ENCODE peak calls at places on chromosome 2, in eight cellular contexts. One of them, this sample, is unnamed.

GRCh38 chr2:209501579-209501978 is 77.7 kb downstream of the MAP2 start:
- DNase-seq in neural progenitor cell: no peak
- DNase-seq in GM23338: no peak
- DNase-seq in mesenchymal stem cell: no peak
- DNase-seq in mammary epithelial cell: no peak
- DNase-seq in A549: no peak
- DNase-seq in H9: no peak
- DNase-seq in hepatocyte: no peak
- DNase-seq in this sample: no peak

GRCh38 chr2:107419191-107419590 is 407.5 kb upstream of the RGPD4 start:
- DNase-seq in neural progenitor cell: no peak
- DNase-seq in GM23338: no peak
- DNase-seq in mesenchymal stem cell: no peak
- DNase-seq in mammary epithelial cell: no peak
- DNase-seq in A549: no peak
- DNase-seq in H9: no peak
- DNase-seq in hepatocyte: no peak
- DNase-seq in this sample: no peak

GRCh38 chr2:152716805-152717241 is 438 bp downstream of the PRPF40A start:
- DNase-seq in neural progenitor cell: peak
- DNase-seq in GM23338: peak
- DNase-seq in mesenchymal stem cell: no peak
- DNase-seq in mammary epithelial cell: no peak
- DNase-seq in A549: peak
- DNase-seq in H9: no peak
- DNase-seq in hepatocyte: peak
- DNase-seq in this sample: peak

GRCh38 chr2:209470-209869 is 54.4 kb downstream of the SH3YL1 start:
- DNase-seq in neural progenitor cell: no peak
- DNase-seq in GM23338: no peak
- DNase-seq in mesenchymal stem cell: no peak
- DNase-seq in mammary epithelial cell: no peak
- DNase-seq in A549: no peak
- DNase-seq in H9: no peak
- DNase-seq in hepatocyte: no peak
- DNase-seq in this sample: no peak

GRCh38 chr2:127185093-127185492 is 35.0 kb downstream of the CYP27C1 start:
- DNase-seq in neural progenitor cell: no peak
- DNase-seq in GM23338: no peak
- DNase-seq in mesenchymal stem cell: no peak
- DNase-seq in mammary epithelial cell: no peak
- DNase-seq in A549: no peak
- DNase-seq in H9: no peak
- DNase-seq in hepatocyte: no peak
- DNase-seq in this sample: no peak

GRCh38 chr2:176188218-176188968 is at the start of gene HOXD1:
- DNase-seq in neural progenitor cell: peak
- DNase-seq in GM23338: peak
- DNase-seq in mesenchymal stem cell: no peak
- DNase-seq in mammary epithelial cell: no peak
- DNase-seq in A549: peak
- DNase-seq in H9: peak
- DNase-seq in hepatocyte: peak
- DNase-seq in this sample: no peak

GRCh38 chr2:69683170-69683971 is 39.8 kb upstream of the AAK1 start:
- DNase-seq in neural progenitor cell: no peak
- DNase-seq in GM23338: no peak
- DNase-seq in mesenchymal stem cell: peak
- DNase-seq in mammary epithelial cell: peak
- DNase-seq in A549: peak
- DNase-seq in H9: no peak
- DNase-seq in hepatocyte: peak
- DNase-seq in this sample: no peak

GRCh38 chr2:48738806-48739205 is 16.7 kb downstream of the LHCGR start:
- DNase-seq in neural progenitor cell: no peak
- DNase-seq in GM23338: no peak
- DNase-seq in mesenchymal stem cell: no peak
- DNase-seq in mammary epithelial cell: peak
- DNase-seq in A549: peak
- DNase-seq in H9: no peak
- DNase-seq in hepatocyte: no peak
- DNase-seq in this sample: no peak

GRCh38 chr2:220001693-220002260 is 374.3 kb downstream of the SLC4A3 start:
- DNase-seq in neural progenitor cell: no peak
- DNase-seq in GM23338: no peak
- DNase-seq in mesenchymal stem cell: peak
- DNase-seq in mammary epithelial cell: no peak
- DNase-seq in A549: no peak
- DNase-seq in H9: no peak
- DNase-seq in hepatocyte: no peak
- DNase-seq in this sample: no peak

GRCh38 chr2:205679410-205680009 is 2.8 kb upstream of the NRP2 start:
- DNase-seq in neural progenitor cell: no peak
- DNase-seq in GM23338: peak
- DNase-seq in mesenchymal stem cell: no peak
- DNase-seq in mammary epithelial cell: peak
- DNase-seq in A549: no peak
- DNase-seq in H9: no peak
- DNase-seq in hepatocyte: no peak
- DNase-seq in this sample: no peak

GRCh38 chr2:161030260-161031063 is 129.8 kb upstream of the TANK start:
- DNase-seq in neural progenitor cell: no peak
- DNase-seq in GM23338: no peak
- DNase-seq in mesenchymal stem cell: peak
- DNase-seq in mammary epithelial cell: peak
- DNase-seq in A549: peak
- DNase-seq in H9: no peak
- DNase-seq in hepatocyte: peak
- DNase-seq in this sample: no peak

GRCh38 chr2:155908567-155908966 is 424.0 kb downstream of the NR4A2 start:
- DNase-seq in neural progenitor cell: no peak
- DNase-seq in GM23338: no peak
- DNase-seq in mesenchymal stem cell: no peak
- DNase-seq in mammary epithelial cell: peak
- DNase-seq in A549: no peak
- DNase-seq in H9: no peak
- DNase-seq in hepatocyte: no peak
- DNase-seq in this sample: no peak

GRCh38 chr2:101151141-101151858 is at the start of gene TBC1D8:
- DNase-seq in neural progenitor cell: peak
- DNase-seq in GM23338: peak
- DNase-seq in mesenchymal stem cell: peak
- DNase-seq in mammary epithelial cell: peak
- DNase-seq in A549: peak
- DNase-seq in H9: peak
- DNase-seq in hepatocyte: peak
- DNase-seq in this sample: peak

GRCh38 chr2:95390881-95391321 is 11.6 kb upstream of the FAHD2A start:
- DNase-seq in neural progenitor cell: no peak
- DNase-seq in GM23338: no peak
- DNase-seq in mesenchymal stem cell: no peak
- DNase-seq in mammary epithelial cell: no peak
- DNase-seq in A549: no peak
- DNase-seq in H9: no peak
- DNase-seq in hepatocyte: no peak
- DNase-seq in this sample: no peak

GRCh38 chr2:197088694-197089093 is 162.2 kb upstream of the PGAP1 start:
- DNase-seq in neural progenitor cell: no peak
- DNase-seq in GM23338: peak
- DNase-seq in mesenchymal stem cell: peak
- DNase-seq in mammary epithelial cell: no peak
- DNase-seq in A549: no peak
- DNase-seq in H9: no peak
- DNase-seq in hepatocyte: peak
- DNase-seq in this sample: no peak

GRCh38 chr2:147614491-147614890 is 230.3 kb upstream of the ACVR2A start:
- DNase-seq in neural progenitor cell: no peak
- DNase-seq in GM23338: no peak
- DNase-seq in mesenchymal stem cell: no peak
- DNase-seq in mammary epithelial cell: no peak
- DNase-seq in A549: no peak
- DNase-seq in H9: no peak
- DNase-seq in hepatocyte: no peak
- DNase-seq in this sample: no peak

GRCh38 chr2:67895171-67895941 is 167.4 kb downstream of the C1D start:
- DNase-seq in neural progenitor cell: no peak
- DNase-seq in GM23338: peak
- DNase-seq in mesenchymal stem cell: peak
- DNase-seq in mammary epithelial cell: peak
- DNase-seq in A549: no peak
- DNase-seq in H9: peak
- DNase-seq in hepatocyte: peak
- DNase-seq in this sample: no peak

GRCh38 chr2:230589497-230590015 is 123.1 kb upstream of the CAB39 start:
- DNase-seq in neural progenitor cell: no peak
- DNase-seq in GM23338: no peak
- DNase-seq in mesenchymal stem cell: no peak
- DNase-seq in mammary epithelial cell: no peak
- DNase-seq in A549: no peak
- DNase-seq in H9: no peak
- DNase-seq in hepatocyte: no peak
- DNase-seq in this sample: peak

GRCh38 chr2:15170068-15170775 is 390.9 kb downstream of the NBAS start:
- DNase-seq in neural progenitor cell: no peak
- DNase-seq in GM23338: peak
- DNase-seq in mesenchymal stem cell: no peak
- DNase-seq in mammary epithelial cell: no peak
- DNase-seq in A549: no peak
- DNase-seq in H9: peak
- DNase-seq in hepatocyte: no peak
- DNase-seq in this sample: no peak

GRCh38 chr2:156465573-156465972 is 29.4 kb downstream of the GPD2 start:
- DNase-seq in neural progenitor cell: no peak
- DNase-seq in GM23338: no peak
- DNase-seq in mesenchymal stem cell: no peak
- DNase-seq in mammary epithelial cell: no peak
- DNase-seq in A549: no peak
- DNase-seq in H9: no peak
- DNase-seq in hepatocyte: no peak
- DNase-seq in this sample: no peak

DNA sequence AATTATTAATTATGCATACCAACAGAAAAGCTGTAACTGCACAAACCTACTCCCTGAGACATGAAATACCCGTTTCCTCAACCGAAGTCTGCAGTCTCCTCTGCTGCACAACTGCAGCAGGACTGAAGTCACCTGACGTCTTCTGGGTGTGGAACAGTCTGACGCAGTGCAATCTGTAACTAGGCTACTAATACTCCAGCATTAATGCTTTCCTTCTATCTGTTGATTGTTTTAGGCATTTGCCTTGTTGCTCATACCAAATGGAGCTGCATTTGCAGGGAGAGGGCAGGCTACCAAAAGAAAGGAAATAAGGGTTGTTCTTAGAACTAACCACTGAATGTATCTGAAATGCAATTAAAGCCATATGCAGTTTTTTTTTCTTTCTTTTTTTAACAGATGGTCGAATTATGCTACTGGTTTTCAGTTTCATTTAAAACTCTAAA is 40.1 kb downstream of the RTN4 start:
- DNase-seq in neural progenitor cell: peak
- DNase-seq in GM23338: no peak
- DNase-seq in mesenchymal stem cell: peak
- DNase-seq in mammary epithelial cell: peak
- DNase-seq in A549: peak
- DNase-seq in H9: no peak
- DNase-seq in hepatocyte: peak
- DNase-seq in this sample: peak
- H3K4me2 ChIP-seq in neural progenitor cell: peak
- H3K4me2 ChIP-seq in GM23338: peak
- H3K4me2 ChIP-seq in mesenchymal stem cell: peak
- H3K4me2 ChIP-seq in mammary epithelial cell: peak
- H3K4me2 ChIP-seq in A549: peak
- H3K4me2 ChIP-seq in H9: no peak
- H3K4me2 ChIP-seq in hepatocyte: peak
- H3K4me2 ChIP-seq in this sample: peak

DNA sequence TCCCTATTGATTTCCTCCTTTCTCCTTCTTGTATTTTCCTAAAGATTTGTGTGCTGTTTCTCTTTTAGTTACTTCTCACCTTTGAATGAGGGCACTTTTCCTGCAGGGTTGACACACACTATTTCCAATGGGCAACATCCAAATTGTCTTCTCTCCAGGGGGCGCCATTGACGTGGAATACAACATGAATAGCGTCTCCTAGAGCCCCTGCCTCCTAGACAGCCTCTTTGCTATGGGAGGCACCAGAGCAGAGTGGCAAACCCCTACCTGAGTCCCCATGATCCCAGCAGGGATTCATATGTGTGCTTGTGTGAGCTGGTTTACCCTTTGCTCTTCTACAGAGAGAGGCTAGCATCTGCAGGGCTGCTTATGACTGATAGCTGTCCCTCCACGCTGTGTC is 61.3 kb upstream of the ITSN2 start:
- DNase-seq in neural progenitor cell: peak
- DNase-seq in GM23338: peak
- DNase-seq in mesenchymal stem cell: peak
- DNase-seq in mammary epithelial cell: peak
- DNase-seq in A549: peak
- DNase-seq in H9: peak
- DNase-seq in hepatocyte: peak
- DNase-seq in this sample: peak
- H3K4me2 ChIP-seq in neural progenitor cell: no peak
- H3K4me2 ChIP-seq in GM23338: no peak
- H3K4me2 ChIP-seq in mesenchymal stem cell: no peak
- H3K4me2 ChIP-seq in mammary epithelial cell: no peak
- H3K4me2 ChIP-seq in A549: no peak
- H3K4me2 ChIP-seq in H9: no peak
- H3K4me2 ChIP-seq in hepatocyte: no peak
- H3K4me2 ChIP-seq in this sample: no peak

DNA sequence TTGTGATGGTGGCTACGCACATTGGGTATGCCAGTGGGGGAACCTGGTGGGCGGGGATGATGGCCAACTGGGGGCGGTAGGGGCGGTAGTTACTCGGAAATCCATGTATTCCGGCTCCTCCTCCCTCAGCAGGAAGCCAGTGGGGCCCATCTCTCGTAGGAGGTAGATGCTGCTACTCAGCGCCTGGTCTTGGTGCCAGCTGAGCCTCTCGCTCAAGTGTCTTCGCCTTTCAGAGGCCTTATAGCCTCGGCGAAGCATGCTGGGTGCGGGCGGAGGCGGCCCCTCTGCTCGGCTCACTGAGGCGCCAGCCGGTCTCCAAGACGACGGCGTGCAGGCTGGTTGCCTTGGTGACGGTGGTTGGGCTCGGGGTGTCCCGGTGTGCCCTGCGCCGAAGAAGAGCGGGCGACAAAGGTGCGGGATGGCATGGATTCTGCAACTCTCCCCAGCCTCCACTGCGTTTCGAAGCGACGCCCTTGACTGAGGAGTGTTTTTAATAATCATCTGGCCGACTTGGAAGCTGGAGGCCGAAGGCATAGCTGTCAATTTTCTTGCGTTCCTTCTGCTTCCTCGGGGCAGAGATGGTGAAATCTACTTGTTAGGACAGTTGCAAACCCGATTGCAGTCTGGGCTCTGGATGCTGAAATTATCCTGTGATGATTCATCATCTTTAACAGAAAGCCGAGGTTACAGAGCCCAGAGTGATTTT is at the start of gene ZSWIM2:
- DNase-seq in neural progenitor cell: peak
- DNase-seq in GM23338: peak
- DNase-seq in mesenchymal stem cell: peak
- DNase-seq in mammary epithelial cell: peak
- DNase-seq in A549: peak
- DNase-seq in H9: peak
- DNase-seq in hepatocyte: peak
- DNase-seq in this sample: no peak
- H3K4me2 ChIP-seq in neural progenitor cell: peak
- H3K4me2 ChIP-seq in GM23338: peak
- H3K4me2 ChIP-seq in mesenchymal stem cell: peak
- H3K4me2 ChIP-seq in mammary epithelial cell: peak
- H3K4me2 ChIP-seq in A549: peak
- H3K4me2 ChIP-seq in H9: peak
- H3K4me2 ChIP-seq in hepatocyte: peak
- H3K4me2 ChIP-seq in this sample: no peak

GRCh38 chr2:11060376-11061169 is 94.7 kb upstream of the SLC66A3 start:
- DNase-seq in neural progenitor cell: no peak
- DNase-seq in GM23338: no peak
- DNase-seq in mesenchymal stem cell: no peak
- DNase-seq in mammary epithelial cell: no peak
- DNase-seq in A549: no peak
- DNase-seq in H9: no peak
- DNase-seq in hepatocyte: no peak
- DNase-seq in this sample: no peak
- H3K4me2 ChIP-seq in neural progenitor cell: no peak
- H3K4me2 ChIP-seq in GM23338: no peak
- H3K4me2 ChIP-seq in mesenchymal stem cell: no peak
- H3K4me2 ChIP-seq in mammary epithelial cell: no peak
- H3K4me2 ChIP-seq in A549: no peak
- H3K4me2 ChIP-seq in H9: no peak
- H3K4me2 ChIP-seq in hepatocyte: no peak
- H3K4me2 ChIP-seq in this sample: no peak